ENCODE peak calls at places on chromosome 2, in seven cellular contexts. One of them, this sample, is unnamed. For H3K27me3, the result is how much of the 10 kb centered on the place peaks cover.

GRCh38 chr2:233152541-233152940 is 92.4 kb downstream of the INPP5D start:
- DNase-seq in stomach: no peak
- DNase-seq in body of pancreas: no peak
- DNase-seq in uterus: no peak
- DNase-seq in aorta: peak
- DNase-seq in tibial artery: no peak
- DNase-seq in neural progenitor cell: no peak
- DNase-seq in this sample: no peak

GRCh38 chr2:44686561-44686960 is 254.9 kb upstream of the SIX3 start:
- DNase-seq in body of pancreas: no peak
- DNase-seq in neural progenitor cell: no peak
- DNase-seq in stomach: no peak
- DNase-seq in tibial artery: no peak
- DNase-seq in aorta: no peak
- DNase-seq in uterus: no peak
- DNase-seq in this sample: no peak

GRCh38 chr2:84906108-84906899 is 848 bp downstream of the TMSB10 start:
- DNase-seq in aorta: peak
- DNase-seq in stomach: peak
- DNase-seq in neural progenitor cell: peak
- DNase-seq in body of pancreas: peak
- DNase-seq in tibial artery: no peak
- DNase-seq in uterus: no peak
- DNase-seq in this sample: peak

GRCh38 chr2:46801731-46802664 is 113.6 kb downstream of the MCFD2 start:
- DNase-seq in aorta: no peak
- DNase-seq in body of pancreas: no peak
- DNase-seq in stomach: no peak
- DNase-seq in tibial artery: no peak
- DNase-seq in neural progenitor cell: no peak
- DNase-seq in uterus: no peak
- DNase-seq in this sample: no peak

GRCh38 chr2:230244211-230244610 is 18.7 kb downstream of the SP140 start:
- DNase-seq in uterus: no peak
- DNase-seq in body of pancreas: no peak
- DNase-seq in aorta: no peak
- DNase-seq in neural progenitor cell: no peak
- DNase-seq in tibial artery: no peak
- DNase-seq in stomach: no peak
- DNase-seq in this sample: no peak

GRCh38 chr2:237774811-237775553 is 23.6 kb upstream of the RBM44 start:
- DNase-seq in stomach: peak
- DNase-seq in neural progenitor cell: peak
- DNase-seq in tibial artery: no peak
- DNase-seq in body of pancreas: peak
- DNase-seq in aorta: no peak
- DNase-seq in uterus: peak
- DNase-seq in this sample: peak

GRCh38 chr2:202700075-202700901 is 65.5 kb downstream of the FAM117B start:
- DNase-seq in body of pancreas: no peak
- DNase-seq in stomach: no peak
- DNase-seq in uterus: no peak
- DNase-seq in aorta: no peak
- DNase-seq in tibial artery: no peak
- DNase-seq in neural progenitor cell: no peak
- DNase-seq in this sample: no peak

GRCh38 chr2:8312221-8312620 is 369.6 kb upstream of the ID2 start:
- DNase-seq in neural progenitor cell: peak
- DNase-seq in aorta: no peak
- DNase-seq in body of pancreas: no peak
- DNase-seq in stomach: no peak
- DNase-seq in uterus: no peak
- DNase-seq in tibial artery: no peak
- DNase-seq in this sample: no peak

GRCh38 chr2:33136056-33136455 is 189.3 kb downstream of the LTBP1 start:
- DNase-seq in tibial artery: peak
- DNase-seq in neural progenitor cell: no peak
- DNase-seq in body of pancreas: no peak
- DNase-seq in aorta: peak
- DNase-seq in uterus: no peak
- DNase-seq in stomach: no peak
- DNase-seq in this sample: no peak

GRCh38 chr2:176638167-176639015 is 369.1 kb downstream of the MTX2 start:
- DNase-seq in tibial artery: peak
- DNase-seq in body of pancreas: peak
- DNase-seq in uterus: peak
- DNase-seq in aorta: peak
- DNase-seq in neural progenitor cell: peak
- DNase-seq in stomach: peak
- DNase-seq in this sample: peak
- H3K27me3 ChIP-seq in tibial artery: half or more
- H3K27me3 ChIP-seq in body of pancreas: under half
- H3K27me3 ChIP-seq in uterus: under half
- H3K27me3 ChIP-seq in aorta: under half
- H3K27me3 ChIP-seq in neural progenitor cell: half or more
- H3K27me3 ChIP-seq in stomach: half or more
- H3K27me3 ChIP-seq in this sample: half or more

GRCh38 chr2:60612028-60612427 is 58.6 kb upstream of the BCL11A start:
- DNase-seq in aorta: no peak
- DNase-seq in body of pancreas: no peak
- DNase-seq in tibial artery: no peak
- DNase-seq in stomach: no peak
- DNase-seq in uterus: no peak
- DNase-seq in neural progenitor cell: no peak
- DNase-seq in this sample: no peak
- H3K27me3 ChIP-seq in aorta: under half
- H3K27me3 ChIP-seq in body of pancreas: under half
- H3K27me3 ChIP-seq in tibial artery: under half
- H3K27me3 ChIP-seq in stomach: under half
- H3K27me3 ChIP-seq in uterus: under half
- H3K27me3 ChIP-seq in neural progenitor cell: under half
- H3K27me3 ChIP-seq in this sample: under half

DNA sequence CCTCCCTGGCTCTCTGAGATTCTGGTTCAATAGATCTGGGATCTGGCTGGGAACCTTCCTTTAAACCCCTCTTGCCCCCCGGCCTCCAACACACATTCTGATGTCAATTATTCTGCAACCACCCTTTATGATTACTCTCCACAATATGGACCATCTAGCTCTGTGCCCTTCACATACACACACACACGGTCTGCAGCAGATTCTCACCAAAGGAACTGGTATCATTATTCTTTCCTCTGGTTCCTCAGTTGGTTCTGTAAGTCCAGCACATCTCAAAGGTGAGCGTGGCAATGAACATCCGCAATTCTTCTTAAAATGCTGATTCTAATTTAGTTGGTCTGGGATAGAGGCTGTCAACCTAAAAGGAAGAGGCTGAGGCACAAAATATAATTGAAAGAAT is 2.8 kb upstream of the TMEM163 start:
- DNase-seq in tibial artery: no peak
- DNase-seq in stomach: no peak
- DNase-seq in neural progenitor cell: no peak
- DNase-seq in aorta: no peak
- DNase-seq in body of pancreas: no peak
- DNase-seq in uterus: no peak
- DNase-seq in this sample: no peak
- H3K27me3 ChIP-seq in tibial artery: half or more
- H3K27me3 ChIP-seq in stomach: half or more
- H3K27me3 ChIP-seq in neural progenitor cell: half or more
- H3K27me3 ChIP-seq in aorta: under half
- H3K27me3 ChIP-seq in body of pancreas: under half
- H3K27me3 ChIP-seq in uterus: under half
- H3K27me3 ChIP-seq in this sample: half or more

DNA sequence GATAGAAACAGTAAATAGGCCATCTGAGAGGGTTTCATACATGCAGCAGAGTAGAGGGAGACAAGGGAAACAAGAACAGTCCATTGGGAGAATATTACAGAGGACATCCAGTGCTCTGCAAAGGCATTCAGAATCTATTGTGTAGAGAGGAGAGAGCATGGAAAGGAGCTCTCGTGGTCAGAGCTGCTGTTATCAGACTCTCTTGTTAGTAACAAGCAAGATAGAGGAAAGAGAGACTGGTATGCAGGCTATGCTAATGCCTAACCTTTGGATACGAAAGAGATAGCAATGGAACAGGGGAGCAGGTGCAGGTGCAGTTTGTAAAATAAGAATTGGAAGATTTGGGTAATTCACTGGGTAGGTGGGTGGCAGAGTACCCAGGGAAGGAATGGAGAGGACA is 855.9 kb downstream of the CNTNAP5 start:
- DNase-seq in neural progenitor cell: no peak
- DNase-seq in tibial artery: no peak
- DNase-seq in stomach: no peak
- DNase-seq in body of pancreas: no peak
- DNase-seq in uterus: no peak
- DNase-seq in aorta: no peak
- DNase-seq in this sample: no peak
- H3K27me3 ChIP-seq in neural progenitor cell: under half
- H3K27me3 ChIP-seq in tibial artery: under half
- H3K27me3 ChIP-seq in stomach: under half
- H3K27me3 ChIP-seq in body of pancreas: under half
- H3K27me3 ChIP-seq in uterus: under half
- H3K27me3 ChIP-seq in aorta: under half
- H3K27me3 ChIP-seq in this sample: under half

GRCh38 chr2:239025951-239026461 is 178.1 kb downstream of the TWIST2 start:
- DNase-seq in stomach: no peak
- DNase-seq in aorta: no peak
- DNase-seq in tibial artery: no peak
- DNase-seq in body of pancreas: no peak
- DNase-seq in neural progenitor cell: no peak
- DNase-seq in uterus: no peak
- DNase-seq in this sample: peak

GRCh38 chr2:239027431-239028252 is 179.8 kb downstream of the TWIST2 start:
- DNase-seq in body of pancreas: no peak
- DNase-seq in aorta: no peak
- DNase-seq in neural progenitor cell: no peak
- DNase-seq in stomach: no peak
- DNase-seq in uterus: no peak
- DNase-seq in tibial artery: no peak
- DNase-seq in this sample: no peak

GRCh38 chr2:239028253-239028619 is 180.4 kb downstream of the TWIST2 start:
- DNase-seq in uterus: no peak
- DNase-seq in stomach: no peak
- DNase-seq in tibial artery: no peak
- DNase-seq in body of pancreas: no peak
- DNase-seq in aorta: no peak
- DNase-seq in neural progenitor cell: no peak
- DNase-seq in this sample: no peak

GRCh38 chr2:239026711-239027430 is 179.0 kb downstream of the TWIST2 start:
- DNase-seq in aorta: no peak
- DNase-seq in stomach: no peak
- DNase-seq in body of pancreas: no peak
- DNase-seq in neural progenitor cell: peak
- DNase-seq in uterus: no peak
- DNase-seq in tibial artery: no peak
- DNase-seq in this sample: no peak

GRCh38 chr2:239029958-239030357 is 182.1 kb downstream of the TWIST2 start:
- DNase-seq in body of pancreas: no peak
- DNase-seq in tibial artery: no peak
- DNase-seq in aorta: no peak
- DNase-seq in stomach: no peak
- DNase-seq in neural progenitor cell: no peak
- DNase-seq in uterus: no peak
- DNase-seq in this sample: peak
- H3K27me3 ChIP-seq in body of pancreas: under half
- H3K27me3 ChIP-seq in tibial artery: under half
- H3K27me3 ChIP-seq in aorta: under half
- H3K27me3 ChIP-seq in stomach: under half
- H3K27me3 ChIP-seq in neural progenitor cell: under half
- H3K27me3 ChIP-seq in uterus: under half
- H3K27me3 ChIP-seq in this sample: under half

GRCh38 chr2:120344991-120345975 is 653 bp upstream of the INHBB start:
- DNase-seq in aorta: no peak
- DNase-seq in body of pancreas: no peak
- DNase-seq in tibial artery: no peak
- DNase-seq in neural progenitor cell: peak
- DNase-seq in uterus: no peak
- DNase-seq in stomach: no peak
- DNase-seq in this sample: no peak

GRCh38 chr2:120343433-120344105 is 2.4 kb upstream of the INHBB start:
- DNase-seq in stomach: peak
- DNase-seq in uterus: peak
- DNase-seq in aorta: peak
- DNase-seq in tibial artery: peak
- DNase-seq in body of pancreas: peak
- DNase-seq in neural progenitor cell: peak
- DNase-seq in this sample: peak

GRCh38 chr2:120346034-120346666 is at the start of gene INHBB:
- DNase-seq in tibial artery: no peak
- DNase-seq in body of pancreas: no peak
- DNase-seq in uterus: no peak
- DNase-seq in stomach: no peak
- DNase-seq in neural progenitor cell: peak
- DNase-seq in aorta: no peak
- DNase-seq in this sample: no peak

GRCh38 chr2:120343100-120343432 is 2.9 kb upstream of the INHBB start:
- DNase-seq in neural progenitor cell: no peak
- DNase-seq in uterus: no peak
- DNase-seq in aorta: no peak
- DNase-seq in tibial artery: no peak
- DNase-seq in stomach: no peak
- DNase-seq in body of pancreas: no peak
- DNase-seq in this sample: no peak

GRCh38 chr2:120344214-120344990 is 1.5 kb upstream of the INHBB start:
- DNase-seq in neural progenitor cell: peak
- DNase-seq in tibial artery: no peak
- DNase-seq in stomach: no peak
- DNase-seq in uterus: no peak
- DNase-seq in aorta: peak
- DNase-seq in body of pancreas: no peak
- DNase-seq in this sample: peak
- H3K27me3 ChIP-seq in neural progenitor cell: half or more
- H3K27me3 ChIP-seq in tibial artery: under half
- H3K27me3 ChIP-seq in stomach: half or more
- H3K27me3 ChIP-seq in uterus: under half
- H3K27me3 ChIP-seq in aorta: under half
- H3K27me3 ChIP-seq in body of pancreas: under half
- H3K27me3 ChIP-seq in this sample: half or more

DNA sequence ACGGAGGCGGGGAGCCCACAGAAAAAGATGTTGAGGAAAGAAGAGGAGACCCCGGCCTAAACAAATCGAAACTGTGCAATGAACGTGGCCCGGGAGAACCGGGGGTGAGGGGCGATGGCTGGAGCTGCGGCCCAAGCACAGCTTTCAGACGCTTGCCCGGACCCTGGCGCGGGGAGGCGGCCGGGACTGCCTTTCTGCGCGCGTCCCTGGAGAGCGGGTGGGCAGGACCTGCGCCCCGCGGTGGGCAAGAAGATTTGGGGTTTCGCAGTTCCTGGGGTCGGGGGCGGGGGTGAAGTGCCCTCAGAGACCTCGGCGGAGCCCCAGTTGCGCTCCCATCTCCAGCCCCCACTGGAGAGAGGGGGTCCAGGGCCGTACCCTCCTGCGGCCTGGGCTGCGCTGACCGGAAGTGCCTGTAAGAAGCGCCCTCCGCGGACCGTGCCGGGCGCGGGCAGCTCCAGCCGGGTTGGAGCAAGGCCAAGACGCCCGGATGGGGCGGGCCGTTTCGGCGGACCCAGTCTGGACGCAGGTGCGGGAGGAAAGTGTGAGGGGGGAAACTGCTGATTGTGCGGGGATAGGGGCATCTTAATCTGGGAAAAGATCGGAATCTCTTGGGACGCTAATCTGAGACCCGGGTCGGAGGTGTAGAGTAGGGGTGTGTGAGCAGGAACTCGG is 11.6 kb downstream of the EN1 start:
- DNase-seq in body of pancreas: no peak
- DNase-seq in aorta: no peak
- DNase-seq in stomach: peak
- DNase-seq in uterus: no peak
- DNase-seq in tibial artery: no peak
- DNase-seq in neural progenitor cell: peak
- DNase-seq in this sample: peak
- H3K27me3 ChIP-seq in body of pancreas: under half
- H3K27me3 ChIP-seq in aorta: under half
- H3K27me3 ChIP-seq in stomach: half or more
- H3K27me3 ChIP-seq in uterus: under half
- H3K27me3 ChIP-seq in tibial artery: half or more
- H3K27me3 ChIP-seq in neural progenitor cell: half or more
- H3K27me3 ChIP-seq in this sample: half or more

This sample was measured in suprapubic skin.